ENCODE peak calls at places on chromosomes 12 and 14, in eight cellular contexts. I, D, W, F, V, C, B and Z are unnamed samples.

GRCh38 chr14:103155013-103155412 is 31.8 kb downstream of the TNFAIP2 start:
- DNase-seq in I (peak), F (no peak), D (peak), V (peak), W (no peak), C (no peak), B (peak), Z (no peak)

GRCh38 chr14:104014764-104015163 is 70.7 kb upstream of the ASPG start:
- DNase-seq in C (no peak), F (no peak), B (no peak), V (no peak), D (no peak), W (no peak), I (no peak), Z (no peak)

GRCh38 chr12:114726092-114726710 is 42.2 kb upstream of the TBX3 start:
- DNase-seq in W (no peak), D (no peak), B (no peak), I (no peak), V (no peak), F (no peak), C (no peak), Z (no peak)

GRCh38 chr12:80400591-80400991 is 43.4 kb upstream of the PTPRQ start:
- DNase-seq in B (peak), I (no peak), V (no peak), C (peak), F (no peak), W (no peak), D (peak), Z (no peak)

GRCh38 chr14:61462566-61463195 is 141.3 kb downstream of the PRKCH start:
- DNase-seq in I (no peak), D (no peak), B (no peak), F (no peak), V (no peak), C (peak), W (no peak), Z (no peak)

GRCh38 chr12:24664151-24664550 is 284.8 kb downstream of the BCAT1 start:
- DNase-seq in I (no peak), C (no peak), D (no peak), W (no peak), F (no peak), B (no peak), V (no peak), Z (no peak)

GRCh38 chr12:1922985-1923384 is 4.5 kb upstream of the CACNA2D4 start:
- DNase-seq in F (no peak), C (no peak), I (peak), D (peak), W (no peak), B (no peak), V (no peak), Z (no peak)

GRCh38 chr12:91958816-91959215 is 186.8 kb downstream of the BTG1 start:
- DNase-seq in W (no peak), B (no peak), C (peak), F (no peak), V (no peak), D (peak), I (no peak), Z (no peak)

GRCh38 chr12:6722863-6723262 is 983 bp upstream of the COPS7A start:
- DNase-seq in I (no peak), F (no peak), V (no peak), C (no peak), B (no peak), D (no peak), W (no peak), Z (no peak)

GRCh38 chr12:79949098-79949497 is 14.2 kb upstream of the PPP1R12A start:
- DNase-seq in W (no peak), F (no peak), C (no peak), D (no peak), V (no peak), I (no peak), B (no peak), Z (no peak)

GRCh38 chr12:49131973-49132461 is 822 bp upstream of the TUBA1B start:
- DNase-seq in V (no peak), I (no peak), F (no peak), W (no peak), C (peak), D (peak), B (no peak), Z (peak)

GRCh38 chr14:50321009-50321660 is 9.0 kb downstream of the DMAC2L start:
- DNase-seq in W (peak), D (peak), C (peak), I (peak), V (no peak), B (no peak), F (no peak), Z (peak)

GRCh38 chr12:131916306-131917138 is 12.6 kb upstream of the PUS1 start:
- DNase-seq in I (peak), F (no peak), V (no peak), B (no peak), C (no peak), D (no peak), W (no peak), Z (no peak)

GRCh38 chr12:120119395-120119973 is 2.9 kb upstream of the RAB35 start:
- DNase-seq in F (no peak), W (no peak), V (no peak), D (no peak), B (no peak), I (no peak), C (peak), Z (no peak)

GRCh38 chr12:93526786-93527428 is 45.6 kb upstream of the SOCS2 start:
- DNase-seq in D (peak), F (peak), V (no peak), C (peak), B (no peak), W (no peak), I (no peak), Z (peak)

GRCh38 chr12:127125607-127126259 is 1141.2 kb upstream of the TMEM132C start:
- DNase-seq in F (no peak), V (no peak), D (peak), W (no peak), I (no peak), B (no peak), C (peak), Z (no peak)

GRCh38 chr14:81268016-81268416 is 47.3 kb upstream of the GTF2A1 start:
- DNase-seq in C (no peak), V (no peak), D (no peak), F (no peak), I (no peak), W (no peak), B (no peak), Z (no peak)